ENCODE peak calls at places on chromosome 21, in seven cellular contexts. Z, R, P, V, L, A and O are unnamed samples.

GRCh38 chr21:34640858-34641257 is 25.9 kb upstream of the RCAN1 start:
- DNase-seq in R (no peak), V (no peak), A (no peak), P (no peak), L (peak), Z (no peak), O (peak)

GRCh38 chr21:46028547-46029200 is 47.1 kb downstream of the COL6A1 start:
- DNase-seq in P (no peak), R (peak), A (no peak), L (peak), Z (no peak), V (no peak), O (peak)

GRCh38 chr21:41580758-41581554 is 73.0 kb upstream of the TMPRSS2 start:
- DNase-seq in L (no peak), Z (no peak), V (peak), R (no peak), P (no peak), A (no peak), O (no peak)

GRCh38 chr21:46527801-46528200 is 69.1 kb downstream of the DIP2A start:
- DNase-seq in R (no peak), P (no peak), L (no peak), V (no peak), A (no peak), Z (no peak), O (no peak)

GRCh38 chr21:42310411-42311001 is 4.7 kb downstream of the TFF3 start:
- DNase-seq in V (peak), L (no peak), R (no peak), A (no peak), Z (no peak), P (no peak), O (no peak)

GRCh38 chr21:42220138-42220701 is 1.3 kb downstream of the ABCG1 start:
- DNase-seq in Z (no peak), P (no peak), L (no peak), V (no peak), A (peak), R (peak), O (peak)

GRCh38 chr21:20272791-20273362 is 725.3 kb upstream of the NCAM2 start:
- DNase-seq in P (no peak), A (no peak), V (no peak), L (no peak), Z (peak), R (no peak), O (no peak)

GRCh38 chr21:28675265-28676041 is 317.2 kb downstream of the LTN1 start:
- DNase-seq in L (no peak), R (peak), A (no peak), Z (no peak), P (no peak), V (no peak), O (peak)

GRCh38 chr21:45030637-45031218 is 43.7 kb upstream of the ADARB1 start:
- DNase-seq in V (peak), R (no peak), Z (no peak), P (no peak), L (no peak), A (no peak), O (peak)

GRCh38 chr21:36077758-36078157 is 7.9 kb downstream of the CBR1 start:
- DNase-seq in A (no peak), P (no peak), L (no peak), Z (no peak), V (no peak), R (no peak), O (no peak)

GRCh38 chr21:28833181-28833580 is 159.5 kb downstream of the LTN1 start:
- DNase-seq in V (no peak), R (no peak), L (no peak), Z (no peak), P (no peak), A (no peak), O (peak)

GRCh38 chr21:45363921-45364463 is 41.0 kb upstream of the COL18A1 start:
- DNase-seq in P (peak), L (peak), A (peak), Z (no peak), R (peak), V (peak), O (peak)

GRCh38 chr21:34128674-34129038 is 55.3 kb downstream of the MRPS6 start:
- DNase-seq in L (no peak), P (no peak), Z (no peak), R (no peak), A (no peak), V (no peak), O (no peak)

DNA sequence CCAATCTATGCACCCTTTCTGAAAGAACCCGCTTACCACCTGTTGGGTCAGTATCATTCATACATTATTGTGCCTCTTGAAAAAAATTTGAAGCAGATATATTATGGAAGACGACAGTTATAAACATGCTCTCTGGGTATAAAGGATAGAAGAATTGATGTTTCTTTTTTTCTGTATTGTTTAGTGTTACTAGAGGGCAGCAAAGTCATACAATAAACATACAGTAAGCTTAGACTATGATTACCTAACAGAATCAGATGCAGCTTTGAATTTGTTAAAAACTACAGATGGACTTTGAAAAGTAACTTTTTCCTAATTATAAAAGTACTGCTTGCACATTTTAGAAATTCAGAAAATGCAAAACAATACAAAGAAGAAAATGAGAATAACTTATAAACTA is 11.1 kb upstream of the PAXBP1 start:
- DNase-seq in Z (no peak), A (no peak), P (no peak), L (no peak), R (no peak), V (no peak), O (peak)
- TF ChIP-seq CTCF in Z (no peak), A (no peak), P (no peak), L (peak), R (no peak), V (no peak), O (peak)

DNA sequence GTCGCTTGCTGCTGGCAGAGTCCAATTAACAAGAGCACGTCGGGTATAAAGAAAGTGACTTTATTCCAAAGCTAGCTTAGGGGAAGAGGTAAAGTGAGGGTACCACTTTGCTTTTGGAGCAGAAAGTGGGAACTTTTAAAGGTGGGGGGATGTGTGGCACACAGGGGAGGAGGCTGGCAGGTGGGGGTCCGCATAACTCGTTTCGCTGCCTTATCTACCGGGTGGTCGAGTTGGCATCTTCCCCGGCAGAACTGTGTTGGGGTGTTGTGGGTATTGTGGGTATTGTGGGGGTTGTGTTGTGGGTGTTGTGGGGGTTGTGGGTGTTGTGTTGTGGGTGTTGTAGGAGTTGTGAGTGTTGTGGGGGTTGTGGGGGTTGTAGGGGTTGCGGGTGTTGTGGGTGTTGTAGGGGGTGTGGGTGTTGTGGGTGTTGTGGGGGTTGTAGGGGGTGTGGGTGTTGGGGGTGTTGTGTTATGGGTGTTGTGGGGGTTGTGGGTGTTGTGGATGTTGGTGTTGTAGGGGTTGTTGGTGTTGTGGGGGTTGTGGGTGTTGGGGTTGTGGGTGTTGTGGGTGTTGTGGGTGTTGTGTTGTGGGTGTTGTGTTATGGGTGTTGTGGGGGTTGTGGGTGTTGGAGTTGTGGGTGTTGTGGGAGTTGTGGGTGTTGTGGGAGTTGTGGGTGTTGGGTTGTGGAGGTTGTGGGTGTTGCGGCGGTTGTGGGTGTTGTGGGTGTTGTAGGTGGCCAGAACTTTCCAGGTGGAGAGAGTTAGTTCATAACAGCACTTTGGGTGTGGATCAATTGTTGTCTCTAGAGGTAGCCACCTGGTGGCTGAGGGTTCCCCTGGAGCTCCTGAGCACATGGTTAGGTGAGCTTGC is 52.7 kb downstream of the AGPAT3 start:
- DNase-seq in P (peak), A (peak), Z (no peak), V (no peak), R (no peak), L (no peak), O (no peak)
- TF ChIP-seq CTCF in P (peak), A (no peak), Z (no peak), V (no peak), R (no peak), L (no peak), O (no peak)

GRCh38 chr21:14645702-14646101 is 99.6 kb upstream of the SAMSN1 start:
- DNase-seq in A (no peak), V (no peak), Z (no peak), R (no peak), P (no peak), L (no peak), O (no peak)

GRCh38 chr21:14646893-14647292 is 100.8 kb upstream of the SAMSN1 start:
- DNase-seq in R (no peak), Z (no peak), A (no peak), V (no peak), P (no peak), L (no peak), O (no peak)
- TF ChIP-seq CTCF in R (no peak), Z (no peak), A (no peak), V (no peak), P (no peak), L (no peak), O (no peak)

GRCh38 chr21:38467911-38468310 is 30.4 kb downstream of the ERG start:
- DNase-seq in R (no peak), V (no peak), Z (peak), P (no peak), L (no peak), A (no peak), O (no peak)
- TF ChIP-seq CTCF in R (no peak), V (no peak), Z (no peak), P (no peak), L (no peak), A (no peak), O (no peak)

GRCh38 chr21:31731802-31732537 is at the start of gene SCAF4:
- DNase-seq in A (peak), P (peak), Z (peak), L (no peak), R (peak), V (peak), O (peak)

GRCh38 chr21:31729622-31730343 is 2.1 kb downstream of the SCAF4 start:
- DNase-seq in V (no peak), A (no peak), Z (no peak), R (no peak), P (no peak), L (no peak), O (no peak)

GRCh38 chr21:31732538-31732864 is 583 bp upstream of the SCAF4 start:
- DNase-seq in Z (no peak), V (no peak), P (no peak), L (no peak), R (no peak), A (no peak), O (no peak)

GRCh38 chr21:31730687-31731111 is 1.2 kb downstream of the SCAF4 start:
- DNase-seq in P (no peak), Z (peak), A (no peak), V (no peak), L (no peak), R (no peak), O (no peak)

DNA sequence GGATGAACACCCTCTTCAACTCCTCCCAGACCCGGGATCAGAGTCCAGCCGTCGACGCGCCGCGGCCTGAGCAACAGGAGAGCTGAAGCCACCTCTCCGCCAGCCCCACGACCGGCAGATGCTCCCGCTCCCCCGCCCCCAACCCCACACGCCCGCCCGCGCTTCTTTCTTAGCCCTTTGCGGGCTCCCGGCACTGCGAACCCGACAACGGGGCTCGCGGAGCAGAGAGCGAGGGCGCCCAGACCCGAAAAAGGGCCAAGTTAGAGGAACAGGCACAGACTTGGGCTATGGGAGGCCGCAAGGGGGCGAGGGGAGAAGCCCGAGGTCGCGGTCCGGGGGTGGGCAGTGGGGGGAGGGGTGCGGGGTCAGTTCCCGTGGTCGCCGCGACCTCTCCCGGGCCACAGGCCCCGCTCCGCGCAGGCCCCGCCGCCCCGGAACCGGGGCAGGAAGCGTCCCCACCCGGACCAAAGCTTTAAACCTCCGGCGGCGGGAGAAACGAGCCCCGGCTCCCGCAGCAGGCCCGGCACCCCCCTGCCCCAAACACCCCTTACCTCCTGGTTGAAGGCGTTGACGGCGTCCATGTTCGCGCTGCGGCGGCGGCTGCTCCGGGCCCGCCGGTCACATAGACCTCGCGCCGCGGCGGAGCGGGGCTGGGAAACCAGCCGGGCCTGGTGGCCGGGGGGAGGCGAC is 661 bp downstream of the SCAF4 start:
- DNase-seq in P (no peak), V (peak), R (peak), L (no peak), Z (peak), A (peak), O (peak)
- TF ChIP-seq CTCF in P (no peak), V (no peak), R (no peak), L (no peak), Z (no peak), A (no peak), O (peak)